ENCODE peak calls at places on chromosomes 1 and 21, in six cellular contexts. O is BJ, N is HFF-Myc, P is iPS DF 6.9, F is tibial artery, E is heart right ventricle. Z is an unnamed sample.
A peak's percentile ranks its signal among the peaks of the same experiment; 100 is the strongest.

GRCh38 chr21:17775431-17776126 is 43.6 kb downstream of the C21orf91 start:
- DNase-seq in O (no peak), N (no peak), P (no peak), F (no peak), E (no peak), Z (no peak)

GRCh38 chr1:26360051-26360806 is 6.3 kb upstream of the CRYBG2 start:
- DNase-seq in O (no peak), N (no peak), P (no peak), F (no peak), E (no peak), Z (no peak)

GRCh38 chr1:203324103-203325003 is 19.0 kb downstream of the BTG2 start:
- DNase-seq in O (no peak), N (no peak), P (no peak), F (no peak), E (no peak), Z (no peak)

GRCh38 chr1:175933801-175934200 is 190.4 kb upstream of the TNR start:
- DNase-seq in O (no peak), N (peak; percentile 20), P (no peak), F (no peak), E (peak; percentile 38), Z (no peak)

GRCh38 chr1:47948126-47948525 is 49.1 kb downstream of the TRABD2B start:
- DNase-seq in O (no peak), N (no peak), P (peak; percentile 35), F (no peak), E (no peak), Z (no peak)

GRCh38 chr1:175244206-175244605 is 51.6 kb upstream of the KIAA0040 start:
- DNase-seq in O (no peak), N (no peak), P (no peak), F (no peak), E (no peak), Z (no peak)

GRCh38 chr1:150121236-150121862 is 28.4 kb upstream of the PLEKHO1 start:
- DNase-seq in O (no peak), N (no peak), P (no peak), F (no peak), E (no peak), Z (no peak)

GRCh38 chr1:116313776-116314175 is 59.3 kb upstream of the ATP1A1 start:
- DNase-seq in O (no peak), N (no peak), P (no peak), F (no peak), E (no peak), Z (no peak)

GRCh38 chr1:183029591-183030000 is 6.4 kb downstream of the LAMC1 start:
- DNase-seq in O (peak; percentile 52), N (no peak), P (no peak), F (no peak), E (no peak), Z (no peak)

GRCh38 chr1:31712041-31712440 is 8.2 kb upstream of the COL16A1 start:
- DNase-seq in O (no peak), N (no peak), P (no peak), F (no peak), E (no peak), Z (peak; percentile 57)

GRCh38 chr1:54742262-54742661 is 22.1 kb downstream of the PARS2 start:
- DNase-seq in O (no peak), N (no peak), P (no peak), F (no peak), E (peak; percentile 13), Z (no peak)

GRCh38 chr1:201383647-201384405 is 6.3 kb upstream of the TNNT2 start:
- DNase-seq in O (peak; percentile 80), N (peak; percentile 81), P (no peak), F (no peak), E (no peak), Z (peak; percentile 86)

GRCh38 chr1:51736702-51737101 is 119.8 kb downstream of the OSBPL9 start:
- DNase-seq in O (no peak), N (no peak), P (no peak), F (no peak), E (peak; percentile 36), Z (peak; percentile 8)

GRCh38 chr1:167935252-167936067 is 1.0 kb upstream of the DCAF6 start:
- DNase-seq in O (peak; percentile 3), N (no peak), P (peak; percentile 5), F (no peak), E (peak; percentile 23), Z (no peak)

GRCh38 chr1:170853302-170853701 is 82.0 kb upstream of the MROH9 start:
- DNase-seq in O (no peak), N (no peak), P (no peak), F (no peak), E (no peak), Z (no peak)

GRCh38 chr1:58699011-58699762 is 675 bp downstream of the MYSM1 start:
- DNase-seq in O (no peak), N (no peak), P (no peak), F (no peak), E (peak; percentile 9), Z (no peak)

GRCh38 chr1:229579101-229579651 is 20.7 kb upstream of the ABCB10 start:
- DNase-seq in O (no peak), N (no peak), P (no peak), F (peak; percentile 81), E (peak; percentile 71), Z (no peak)

GRCh38 chr1:19432943-19433609 is 52.3 kb downstream of the CAPZB start:
- DNase-seq in O (no peak), N (peak; percentile 64), P (no peak), F (no peak), E (no peak), Z (no peak)

GRCh38 chr1:226938903-226939438 is 1.1 kb upstream of the COQ8A start:
- DNase-seq in O (peak; percentile 7), N (no peak), P (no peak), F (peak; percentile 16), E (no peak), Z (no peak)

GRCh38 chr1:212186427-212187207 is 98.6 kb upstream of the PPP2R5A start:
- DNase-seq in O (no peak), N (no peak), P (no peak), F (no peak), E (no peak), Z (no peak)

GRCh38 chr1:25700124-25700523 is 83.5 kb downstream of the MAN1C1 start:
- DNase-seq in O (peak; percentile 54), N (no peak), P (no peak), F (peak; percentile 87), E (peak; percentile 82), Z (no peak)

GRCh38 chr1:61078611-61079010 is 3.8 kb upstream of the NFIA start:
- DNase-seq in O (no peak), N (no peak), P (no peak), F (no peak), E (no peak), Z (no peak)

GRCh38 chr1:210445931-210446330 is 117.2 kb downstream of the HHAT start:
- DNase-seq in O (no peak), N (no peak), P (no peak), F (no peak), E (no peak), Z (no peak)

GRCh38 chr1:222583079-222583478 is 6.7 kb downstream of the TAF1A start:
- DNase-seq in O (no peak), N (no peak), P (no peak), F (no peak), E (no peak), Z (no peak)

GRCh38 chr1:36269408-36269838 is 36.7 kb upstream of the SH3D21 start:
- DNase-seq in O (no peak), N (no peak), P (no peak), F (no peak), E (no peak), Z (no peak)

GRCh38 chr1:90007979-90008404 is 13.1 kb downstream of the ZNF326 start:
- DNase-seq in O (no peak), N (no peak), P (no peak), F (no peak), E (no peak), Z (peak; percentile 13)

GRCh38 chr1:7069888-7070287 is 284.6 kb downstream of the CAMTA1 start:
- DNase-seq in O (no peak), N (no peak), P (peak; percentile 27), F (no peak), E (no peak), Z (no peak)
- H3K4me3 ChIP-seq in O (peak overlapping the region; percentile 30), N (peak overlapping the region; percentile 23), P (peak overlapping the region; percentile 26), F (peak overlapping the region; percentile 48), E (peak overlapping the region; percentile 40), Z (peak overlapping the region; percentile 48)

GRCh38 chr1:234972411-234973191 is 156.0 kb downstream of the TOMM20 start:
- DNase-seq in O (no peak), N (no peak), P (no peak), F (no peak), E (no peak), Z (no peak)

GRCh38 chr1:234969630-234970370 is 158.8 kb downstream of the TOMM20 start:
- DNase-seq in O (peak; percentile 34), N (peak; percentile 73), P (no peak), F (no peak), E (peak; percentile 82), Z (peak; percentile 88)

GRCh38 chr1:234970371-234970730 is 158.3 kb downstream of the TOMM20 start:
- DNase-seq in O (no peak), N (peak; percentile 59), P (no peak), F (no peak), E (no peak), Z (peak; percentile 92)

GRCh38 chr1:234971586-234972297 is 156.9 kb downstream of the TOMM20 start:
- DNase-seq in O (no peak), N (no peak), P (no peak), F (no peak), E (no peak), Z (no peak)

GRCh38 chr1:234970731-234971476 is 157.7 kb downstream of the TOMM20 start:
- DNase-seq in O (peak; percentile 76), N (peak; percentile 95), P (no peak), F (peak; percentile 91), E (peak; percentile 75), Z (peak; percentile 97)
- H3K4me3 ChIP-seq in O (no peak overlapping the region), N (peak overlapping the region; percentile 2), P (no peak overlapping the region), F (peak overlapping the region; percentile 45), E (no peak overlapping the region), Z (peak overlapping the region; percentile 13)

GRCh38 chr1:154328318-154329151 is 3.2 kb downstream of the ATP8B2 start:
- DNase-seq in O (no peak), N (no peak), P (no peak), F (peak; percentile 97), E (peak; percentile 83), Z (no peak)
- H3K4me3 ChIP-seq in O (peak overlapping the region; percentile 39), N (peak overlapping the region; percentile 43), P (peak overlapping the region; percentile 49), F (peak overlapping the region; percentile 72), E (peak overlapping the region; percentile 50), Z (peak overlapping the region; percentile 58)

DNA sequence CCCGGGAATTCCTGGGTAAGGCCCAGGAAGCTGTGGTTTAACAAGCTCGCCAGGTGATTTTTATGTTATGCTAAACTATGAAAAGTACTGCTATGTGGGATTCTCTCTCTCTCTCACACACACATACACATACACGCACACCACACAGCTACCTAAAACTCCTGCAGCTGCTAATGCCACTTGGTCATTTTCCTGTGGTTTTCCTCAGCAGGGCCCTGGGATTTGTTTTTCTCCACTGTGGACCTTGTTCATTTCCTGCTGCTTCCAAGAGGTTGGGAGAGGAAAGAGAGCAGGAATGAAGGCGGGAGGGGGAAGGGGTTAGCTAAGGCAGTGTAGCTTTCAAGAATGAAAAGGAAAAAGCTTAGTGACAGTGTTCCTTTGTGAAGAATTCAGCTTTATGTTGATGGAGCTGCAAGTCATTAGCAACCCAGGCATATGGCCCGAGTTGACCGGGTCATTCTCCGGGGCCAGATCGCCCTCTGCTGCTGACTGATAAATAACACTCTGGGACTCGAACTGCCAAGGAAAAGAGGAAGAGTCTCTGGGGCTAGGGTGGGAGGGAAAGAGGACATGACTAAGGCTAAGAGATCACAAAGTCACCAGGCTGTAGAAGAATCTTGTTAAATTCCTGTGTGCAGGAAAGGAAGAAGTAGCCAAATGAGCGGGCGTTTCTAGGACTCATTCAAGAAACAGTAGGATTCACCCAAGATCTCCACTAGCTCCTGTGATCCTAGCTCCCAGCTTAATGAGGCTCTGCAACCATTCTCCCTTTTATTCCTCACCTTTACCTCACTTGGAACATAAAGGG is 30.5 kb upstream of the LRIG2 start:
- DNase-seq in O (peak; percentile 57), N (peak; percentile 75), P (peak; percentile 90), F (peak; percentile 79), E (peak; percentile 75), Z (peak; percentile 46)
- H3K4me3 ChIP-seq in O (no peak overlapping the region), N (no peak overlapping the region), P (no peak overlapping the region), F (no peak overlapping the region), E (no peak overlapping the region), Z (no peak overlapping the region)